ENCODE peak calls at places on chromosomes 4 and X, in five cellular contexts. R is HCT116, E is H1, A is T47D, Q is GM12878. H is an unnamed sample.

GRCh38 chr4:158858410-158859189 is 89.8 kb downstream of the FNIP2 start:
- DNase-seq in R (no peak), E (no peak), A (no peak), Q (no peak), H (no peak)

GRCh38 chr4:55345980-55346850 is at the start of gene SRD5A3:
- DNase-seq in R (peak), E (peak), A (peak), Q (peak), H (peak)

GRCh38 chr4:67151376-67152343 is 393.6 kb downstream of the CENPC start:
- DNase-seq in R (no peak), E (no peak), A (no peak), Q (no peak), H (no peak)

GRCh38 chr4:174531486-174531885 is 9.2 kb upstream of the HPGD start:
- DNase-seq in R (no peak), E (no peak), A (no peak), Q (no peak), H (no peak)

GRCh38 chr4:110196206-110196870 is 2.1 kb downstream of the ELOVL6 start:
- DNase-seq in R (no peak), E (peak), A (peak), Q (no peak), H (peak)

GRCh38 chr4:3637326-3638016 is 105.2 kb upstream of the LRPAP1 start:
- DNase-seq in R (no peak), E (no peak), A (no peak), Q (no peak), H (no peak)

GRCh38 chrX:16649858-16650257 is at the start of gene S100G:
- DNase-seq in R (no peak), E (no peak), A (no peak), Q (no peak), H (no peak)

GRCh38 chr4:143025111-143025704 is 159.5 kb upstream of the USP38 start:
- DNase-seq in R (peak), E (no peak), A (no peak), Q (no peak), H (no peak)

GRCh38 chrX:53456254-53456653 is 22.1 kb upstream of the HSD17B10 start:
- DNase-seq in R (no peak), E (no peak), A (no peak), Q (no peak), H (no peak)

GRCh38 chr4:140717313-140717712 is 38.9 kb downstream of the TBC1D9 start:
- DNase-seq in R (no peak), E (no peak), A (no peak), Q (no peak), H (no peak)

GRCh38 chrX:107978080-107978479 is 4.1 kb downstream of the TEX13B start:
- DNase-seq in R (no peak), E (no peak), A (no peak), Q (no peak), H (no peak)

GRCh38 chr4:3871181-3871852 is 105.1 kb downstream of the ADRA2C start:
- DNase-seq in R (no peak), E (peak), A (no peak), Q (no peak), H (peak)

GRCh38 chr4:107665001-107665400 is 55.0 kb downstream of the PAPSS1 start:
- DNase-seq in R (no peak), E (no peak), A (no peak), Q (no peak), H (no peak)

GRCh38 chr4:158871050-158871724 is 102.4 kb downstream of the FNIP2 start:
- DNase-seq in R (no peak), E (no peak), A (no peak), Q (no peak), H (peak)

GRCh38 chr4:1246111-1246881 is 2.6 kb downstream of the CTBP1 start:
- DNase-seq in R (no peak), E (no peak), A (peak), Q (no peak), H (peak)

GRCh38 chrX:136112286-136112685 is 35.0 kb upstream of the FHL1 start:
- DNase-seq in R (no peak), E (no peak), A (no peak), Q (no peak), H (no peak)

GRCh38 chrX:4668802-4669536 is 955.5 kb upstream of the PRKX start:
- DNase-seq in R (no peak), E (no peak), A (no peak), Q (no peak), H (no peak)

GRCh38 chr4:155889036-155889793 is 14.3 kb upstream of the TDO2 start:
- DNase-seq in R (no peak), E (no peak), A (no peak), Q (peak), H (no peak)

GRCh38 chr4:185810746-185811508 is 1.1 kb downstream of the SORBS2 start:
- DNase-seq in R (no peak), E (no peak), A (no peak), Q (no peak), H (no peak)

GRCh38 chr4:76883147-76883546 is 14.8 kb downstream of the SOWAHB start:
- DNase-seq in R (no peak), E (no peak), A (no peak), Q (no peak), H (no peak)

GRCh38 chrX:113400193-113400704 is 559.6 kb upstream of the AMOT start:
- DNase-seq in R (peak), E (no peak), A (no peak), Q (no peak), H (no peak)

GRCh38 chr4:169720529-169720928 is 37.2 kb downstream of the HPF1 start:
- DNase-seq in R (no peak), E (no peak), A (no peak), Q (no peak), H (no peak)

GRCh38 chr4:159227984-159228383 is 125.1 kb downstream of the RAPGEF2 start:
- DNase-seq in R (peak), E (no peak), A (peak), Q (no peak), H (peak)

GRCh38 chrX:22922961-22923360 is 76.8 kb upstream of the DDX53 start:
- DNase-seq in R (no peak), E (no peak), A (no peak), Q (no peak), H (no peak)

GRCh38 chrX:13254076-13254785 is 65.6 kb downstream of the ATXN3L start:
- DNase-seq in R (no peak), E (no peak), A (no peak), Q (peak), H (no peak)

GRCh38 chrX:131828482-131828881 is 194.6 kb upstream of the STK26 start:
- DNase-seq in R (no peak), E (no peak), A (no peak), Q (no peak), H (no peak)
- TF ChIP-seq JUND in R (no peak), E (no peak), A (no peak), Q (no peak), H (no peak)

GRCh38 chr4:24065974-24066373 is 176.1 kb upstream of the PPARGC1A start:
- DNase-seq in R (no peak), E (no peak), A (no peak), Q (no peak), H (no peak)

GRCh38 chr4:24071612-24072372 is 181.9 kb upstream of the PPARGC1A start:
- DNase-seq in R (no peak), E (no peak), A (no peak), Q (no peak), H (no peak)

GRCh38 chr4:24067367-24067766 is 177.5 kb upstream of the PPARGC1A start:
- DNase-seq in R (no peak), E (no peak), A (no peak), Q (no peak), H (no peak)

GRCh38 chr4:24070117-24070516 is 180.3 kb upstream of the PPARGC1A start:
- DNase-seq in R (no peak), E (no peak), A (no peak), Q (no peak), H (no peak)

DNA sequence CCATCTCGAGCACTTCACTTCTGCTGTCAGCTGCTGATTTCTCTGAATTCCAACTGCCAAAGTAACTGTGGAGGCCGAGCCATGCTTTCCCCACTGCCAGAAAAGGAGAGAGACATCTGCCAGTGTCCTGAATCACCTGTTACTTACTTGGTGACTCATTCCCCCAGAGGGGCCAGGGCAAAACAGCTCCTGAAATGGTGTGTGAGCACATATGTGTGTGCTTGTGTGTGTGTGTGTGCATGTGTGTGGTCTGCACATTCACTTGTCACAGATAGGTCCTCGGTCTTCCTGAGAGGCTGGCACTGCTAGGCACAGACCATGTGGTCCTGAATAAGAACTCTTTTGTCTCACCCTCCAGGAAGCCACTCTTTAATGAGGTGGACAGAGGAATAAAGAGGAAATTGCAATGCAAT is 177.9 kb upstream of the PPARGC1A start:
- DNase-seq in R (no peak), E (no peak), A (no peak), Q (no peak), H (no peak)
- TF ChIP-seq JUND in R (no peak), E (no peak), A (no peak), Q (no peak), H (no peak)

DNA sequence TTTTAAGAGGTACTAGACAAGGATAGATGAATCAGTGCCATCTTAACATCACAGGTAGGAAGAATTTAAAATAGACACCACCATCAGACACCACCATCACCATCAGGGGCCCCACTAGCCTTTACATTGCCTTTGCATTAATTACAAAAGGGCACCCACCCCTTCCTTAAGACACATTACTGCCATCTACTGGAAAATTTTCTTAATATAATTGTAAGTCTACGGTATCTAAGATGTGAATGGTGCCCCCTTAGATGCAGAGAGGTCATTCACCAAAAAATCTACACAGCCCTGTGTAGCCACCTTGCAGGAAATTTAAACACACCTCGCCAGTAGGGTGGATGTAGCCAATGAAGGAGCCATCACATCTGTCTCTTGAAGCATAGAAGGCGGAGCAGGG is 184.1 kb downstream of the MID1IP1 start:
- DNase-seq in R (no peak), E (no peak), A (no peak), Q (no peak), H (peak)
- TF ChIP-seq JUND in R (no peak), E (no peak), A (no peak), Q (no peak), H (no peak)

DNA sequence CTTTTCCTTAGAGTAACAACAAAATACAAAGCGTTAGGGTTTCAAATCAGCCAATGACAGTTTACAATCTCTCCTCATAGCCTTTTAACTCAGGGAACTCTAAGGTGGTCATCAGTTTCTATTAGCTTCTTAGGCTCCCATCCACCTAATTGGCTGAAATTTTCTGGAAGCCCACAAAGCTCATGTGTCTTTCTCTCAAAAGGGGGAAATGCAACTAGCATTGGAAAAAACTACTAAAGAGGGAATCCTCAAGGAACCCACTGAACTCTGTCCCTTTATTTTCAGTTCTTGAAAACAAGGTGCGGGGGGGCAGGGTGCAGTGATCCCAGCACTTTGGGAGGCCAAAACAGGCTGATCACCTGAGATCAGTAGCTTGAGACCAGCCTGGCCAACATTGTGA is 56.4 kb downstream of the PDGFC start:
- DNase-seq in R (no peak), E (no peak), A (no peak), Q (no peak), H (no peak)
- TF ChIP-seq JUND in R (no peak), E (no peak), A (no peak), Q (no peak), H (no peak)

DNA sequence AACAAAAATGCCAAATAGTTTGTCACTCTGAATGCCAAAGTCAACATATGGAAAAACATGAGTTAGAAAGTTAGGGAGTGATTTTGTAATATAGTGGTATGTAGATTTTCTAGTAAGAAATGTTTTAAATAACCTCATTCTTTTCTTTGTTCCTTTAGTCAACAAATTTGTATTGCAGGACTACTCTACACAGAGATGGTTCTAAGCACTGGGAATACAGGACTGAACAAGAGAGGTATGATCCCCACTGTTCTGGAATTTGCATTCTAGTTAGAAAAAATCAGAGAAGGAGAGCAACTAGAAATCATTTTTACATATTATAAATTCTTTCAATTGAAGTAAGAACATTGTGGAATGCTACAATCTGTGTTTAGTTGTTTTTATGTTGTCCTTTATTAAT is 218.8 kb upstream of the ANXA10 start:
- DNase-seq in R (no peak), E (no peak), A (no peak), Q (no peak), H (no peak)
- TF ChIP-seq JUND in R (no peak), E (no peak), A (no peak), Q (no peak), H (no peak)

DNA sequence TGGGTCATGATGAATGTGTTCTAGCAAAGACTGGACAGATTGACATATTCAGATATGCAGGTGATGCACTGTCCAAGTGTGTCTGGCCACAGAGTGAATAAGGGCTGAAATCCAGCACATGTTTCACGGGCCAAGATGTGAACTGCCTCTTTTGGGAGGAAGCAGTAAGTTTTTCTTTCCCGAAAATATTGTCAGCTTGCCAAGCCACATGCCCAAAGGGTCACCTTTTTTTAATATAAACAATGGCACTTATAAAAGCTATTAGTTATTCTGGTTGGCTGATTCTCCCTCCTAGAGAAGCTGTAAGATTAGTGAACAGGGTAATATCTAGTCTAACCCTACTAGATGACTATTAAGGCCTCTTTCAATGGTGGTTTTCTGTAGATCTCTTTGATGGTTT is 1.5 kb upstream of the EDNRA start:
- DNase-seq in R (no peak), E (no peak), A (no peak), Q (no peak), H (no peak)
- TF ChIP-seq JUND in R (no peak), E (no peak), A (no peak), Q (no peak), H (no peak)

GRCh38 chr4:149521611-149522010 is 294.0 kb downstream of the IQCM start:
- DNase-seq in R (peak), E (no peak), A (no peak), Q (no peak), H (no peak)
- TF ChIP-seq JUND in R (no peak), E (no peak), A (no peak), Q (no peak), H (no peak)

GRCh38 chrX:109624641-109625311 is at the start of gene KCNE5:
- DNase-seq in R (no peak), E (peak), A (no peak), Q (no peak), H (peak)
- TF ChIP-seq JUND in R (no peak), E (no peak), A (no peak), Q (no peak), H (no peak)

DNA sequence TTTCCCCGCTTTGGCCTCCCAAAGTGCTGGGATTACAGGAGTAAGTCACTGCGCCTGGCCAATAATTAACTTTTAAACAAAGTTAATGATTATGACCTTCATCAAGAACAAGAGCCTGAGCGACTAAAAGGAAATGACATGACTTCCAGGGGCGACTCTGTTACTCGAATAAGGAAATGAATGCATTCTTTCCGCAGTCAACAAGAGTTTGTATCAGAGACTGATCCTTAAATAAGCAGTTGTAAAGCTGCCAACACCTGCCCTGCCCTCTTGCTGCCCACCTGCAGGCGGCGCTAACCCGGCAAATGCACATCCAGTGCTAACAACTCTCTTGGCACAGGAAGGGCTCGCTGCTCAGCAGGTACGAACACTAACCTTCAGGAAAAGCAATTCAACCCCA is 27.3 kb downstream of the WDR1 start:
- DNase-seq in R (no peak), E (no peak), A (no peak), Q (no peak), H (no peak)
- TF ChIP-seq JUND in R (no peak), E (no peak), A (no peak), Q (no peak), H (no peak)

DNA sequence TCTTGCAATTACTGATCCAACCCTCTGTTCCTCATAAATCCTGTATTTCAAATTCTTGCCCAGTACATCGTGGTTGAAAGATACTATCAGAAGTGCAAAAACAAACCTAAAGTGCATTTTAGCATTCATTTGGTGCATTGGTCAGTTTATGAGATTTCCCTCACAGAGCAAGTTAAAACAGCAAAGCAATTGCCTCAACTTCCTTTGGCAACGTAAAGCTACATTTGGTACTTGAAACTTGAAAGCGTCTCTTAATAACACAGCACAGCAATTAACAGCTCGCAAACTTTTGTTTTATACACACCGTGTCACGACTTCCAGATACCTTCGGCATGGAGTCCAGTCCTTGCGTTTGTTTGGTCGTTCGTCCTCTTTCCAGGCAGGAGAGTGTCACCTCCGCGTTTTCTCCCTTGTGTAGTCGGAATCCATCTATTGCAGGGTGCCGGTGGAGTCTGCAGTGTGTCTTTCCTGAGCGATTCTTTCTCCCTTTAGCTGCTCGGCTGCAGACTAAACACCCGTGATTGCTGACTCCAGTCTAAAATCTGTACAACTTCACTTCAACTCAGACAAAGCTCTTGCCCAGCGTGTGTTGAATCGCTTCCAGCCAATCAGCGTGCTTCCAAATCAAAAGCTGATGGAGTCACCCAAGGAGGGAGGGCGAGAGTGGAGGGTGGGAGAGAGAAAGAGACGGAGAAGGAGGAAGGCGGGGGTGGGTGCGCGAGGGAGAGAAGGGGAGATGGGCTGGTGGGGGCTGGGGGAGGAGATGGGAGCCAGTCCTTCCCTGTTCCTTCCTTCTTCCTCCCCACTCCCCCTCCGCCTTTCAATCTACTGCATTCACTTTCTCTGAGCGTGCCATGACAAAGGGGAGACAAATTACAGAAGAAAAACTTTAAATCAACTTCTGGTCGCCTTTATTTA is at the start of gene PCDH18:
- DNase-seq in R (no peak), E (peak), A (peak), Q (peak), H (peak)
- TF ChIP-seq JUND in R (no peak), E (no peak), A (no peak), Q (no peak), H (no peak)

H was measured in SK-N-SH.